ENCODE peak calls at places on chromosomes 12 and 14, in seven cellular contexts. One of them, this sample, is unnamed.
A peak's percentile ranks its signal among the peaks of the same experiment; 100 is the strongest.

GRCh38 chr12:30019386-30020140 is 235.8 kb upstream of the TMTC1 start:
- DNase-seq in body of pancreas: no peak
- DNase-seq in AG10803: no peak
- DNase-seq in Daoy: no peak
- DNase-seq in D341Med: no peak
- DNase-seq in iPS DF 6.9: no peak
- DNase-seq in AG04450: no peak
- DNase-seq in this sample: no peak

GRCh38 chr12:43903686-43904085 is 67.8 kb downstream of the TMEM117 start:
- DNase-seq in D341Med: no peak
- DNase-seq in AG10803: no peak
- DNase-seq in iPS DF 6.9: no peak
- DNase-seq in Daoy: no peak
- DNase-seq in body of pancreas: no peak
- DNase-seq in AG04450: no peak
- DNase-seq in this sample: no peak

GRCh38 chr12:115771065-115771464 is 506.4 kb downstream of the MED13L start:
- DNase-seq in body of pancreas: no peak
- DNase-seq in AG10803: peak; percentile 6
- DNase-seq in D341Med: no peak
- DNase-seq in Daoy: peak; percentile 11
- DNase-seq in AG04450: no peak
- DNase-seq in iPS DF 6.9: no peak
- DNase-seq in this sample: peak; percentile 45

GRCh38 chr12:93461503-93461902 is 5.8 kb upstream of the MRPL42 start:
- DNase-seq in Daoy: peak; percentile 51
- DNase-seq in iPS DF 6.9: no peak
- DNase-seq in D341Med: no peak
- DNase-seq in AG10803: no peak
- DNase-seq in AG04450: no peak
- DNase-seq in body of pancreas: no peak
- DNase-seq in this sample: no peak

GRCh38 chr12:26318661-26319068 is 123.3 kb downstream of the SSPN start:
- DNase-seq in body of pancreas: peak; percentile 29
- DNase-seq in AG10803: peak; percentile 45
- DNase-seq in AG04450: peak; percentile 74
- DNase-seq in D341Med: no peak
- DNase-seq in iPS DF 6.9: no peak
- DNase-seq in Daoy: peak; percentile 86
- DNase-seq in this sample: peak; percentile 60

GRCh38 chr12:121789800-121790748 is 3.4 kb downstream of the RHOF start:
- DNase-seq in Daoy: peak; percentile 86
- DNase-seq in AG04450: no peak
- DNase-seq in D341Med: no peak
- DNase-seq in AG10803: no peak
- DNase-seq in body of pancreas: peak; percentile 45
- DNase-seq in iPS DF 6.9: no peak
- DNase-seq in this sample: no peak

GRCh38 chr12:116123511-116124258 is 153.8 kb downstream of the MED13L start:
- DNase-seq in body of pancreas: no peak
- DNase-seq in AG10803: peak; percentile 65
- DNase-seq in D341Med: peak; percentile 57
- DNase-seq in iPS DF 6.9: no peak
- DNase-seq in AG04450: no peak
- DNase-seq in Daoy: peak; percentile 70
- DNase-seq in this sample: peak; percentile 23

GRCh38 chr14:80108430-80108829 is 102.9 kb downstream of the DIO2 start:
- DNase-seq in D341Med: no peak
- DNase-seq in AG10803: no peak
- DNase-seq in AG04450: no peak
- DNase-seq in iPS DF 6.9: no peak
- DNase-seq in Daoy: no peak
- DNase-seq in body of pancreas: no peak
- DNase-seq in this sample: no peak

GRCh38 chr14:23577004-23577681 is 1.4 kb downstream of the JPH4 start:
- DNase-seq in body of pancreas: peak; percentile 41
- DNase-seq in AG10803: no peak
- DNase-seq in Daoy: peak; percentile 45
- DNase-seq in AG04450: no peak
- DNase-seq in D341Med: peak; percentile 42
- DNase-seq in iPS DF 6.9: no peak
- DNase-seq in this sample: no peak

GRCh38 chr14:58882577-58883018 is 244.8 kb downstream of the DACT1 start:
- DNase-seq in iPS DF 6.9: no peak
- DNase-seq in Daoy: peak; percentile 77
- DNase-seq in D341Med: peak; percentile 42
- DNase-seq in AG04450: no peak
- DNase-seq in body of pancreas: no peak
- DNase-seq in AG10803: peak; percentile 97
- DNase-seq in this sample: peak; percentile 33

GRCh38 chr14:69712637-69713088 is 54.3 kb upstream of the SRSF5 start:
- DNase-seq in iPS DF 6.9: no peak
- DNase-seq in body of pancreas: peak; percentile 69
- DNase-seq in AG10803: no peak
- DNase-seq in Daoy: no peak
- DNase-seq in D341Med: no peak
- DNase-seq in AG04450: no peak
- DNase-seq in this sample: no peak

GRCh38 chr12:10716704-10717315 is 6.3 kb downstream of the YBX3 start:
- DNase-seq in Daoy: peak; percentile 80
- DNase-seq in iPS DF 6.9: no peak
- DNase-seq in AG04450: peak; percentile 62
- DNase-seq in body of pancreas: peak; percentile 78
- DNase-seq in D341Med: peak; percentile 45
- DNase-seq in AG10803: peak; percentile 87
- DNase-seq in this sample: peak; percentile 84

GRCh38 chr12:79935624-79936040 is 735 bp upstream of the PPP1R12A start:
- DNase-seq in iPS DF 6.9: no peak
- DNase-seq in AG10803: peak; percentile 26
- DNase-seq in AG04450: no peak
- DNase-seq in Daoy: no peak
- DNase-seq in body of pancreas: no peak
- DNase-seq in D341Med: no peak
- DNase-seq in this sample: peak; percentile 16

GRCh38 chr14:104885973-104886689 is 21.1 kb downstream of the CEP170B start:
- DNase-seq in iPS DF 6.9: no peak
- DNase-seq in AG10803: no peak
- DNase-seq in D341Med: no peak
- DNase-seq in body of pancreas: peak; percentile 11
- DNase-seq in AG04450: no peak
- DNase-seq in Daoy: no peak
- DNase-seq in this sample: no peak

GRCh38 chr14:55272415-55272786 is 1.2 kb downstream of the FBXO34 start:
- DNase-seq in D341Med: no peak
- DNase-seq in Daoy: no peak
- DNase-seq in AG10803: no peak
- DNase-seq in iPS DF 6.9: no peak
- DNase-seq in body of pancreas: no peak
- DNase-seq in AG04450: no peak
- DNase-seq in this sample: no peak

GRCh38 chr14:59133202-59133601 is 55.3 kb upstream of the DAAM1 start:
- DNase-seq in body of pancreas: no peak
- DNase-seq in D341Med: no peak
- DNase-seq in Daoy: no peak
- DNase-seq in iPS DF 6.9: no peak
- DNase-seq in AG04450: no peak
- DNase-seq in AG10803: no peak
- DNase-seq in this sample: no peak

GRCh38 chr12:11067514-11067913 is 5.4 kb upstream of the TAS2R46 start:
- DNase-seq in D341Med: no peak
- DNase-seq in AG10803: peak; percentile 39
- DNase-seq in iPS DF 6.9: no peak
- DNase-seq in AG04450: no peak
- DNase-seq in Daoy: no peak
- DNase-seq in body of pancreas: peak; percentile 13
- DNase-seq in this sample: no peak

GRCh38 chr12:47438175-47438574 is 267.7 kb downstream of the RPAP3 start:
- DNase-seq in AG04450: no peak
- DNase-seq in D341Med: no peak
- DNase-seq in iPS DF 6.9: no peak
- DNase-seq in body of pancreas: no peak
- DNase-seq in Daoy: no peak
- DNase-seq in AG10803: no peak
- DNase-seq in this sample: no peak

GRCh38 chr12:12922191-12922616 is 29.8 kb downstream of the GPRC5D start:
- DNase-seq in iPS DF 6.9: no peak
- DNase-seq in D341Med: no peak
- DNase-seq in AG04450: no peak
- DNase-seq in body of pancreas: no peak
- DNase-seq in Daoy: no peak
- DNase-seq in AG10803: peak; percentile 48
- DNase-seq in this sample: peak; percentile 33

GRCh38 chr14:73264896-73265720 is 27.8 kb downstream of the PAPLN start:
- DNase-seq in AG04450: no peak
- DNase-seq in iPS DF 6.9: no peak
- DNase-seq in D341Med: peak; percentile 29
- DNase-seq in body of pancreas: no peak
- DNase-seq in AG10803: no peak
- DNase-seq in Daoy: no peak
- DNase-seq in this sample: no peak

GRCh38 chr12:88518863-88519403 is 61.3 kb downstream of the KITLG start:
- DNase-seq in Daoy: no peak
- DNase-seq in body of pancreas: no peak
- DNase-seq in iPS DF 6.9: no peak
- DNase-seq in AG10803: peak; percentile 26
- DNase-seq in D341Med: no peak
- DNase-seq in AG04450: no peak
- DNase-seq in this sample: no peak

GRCh38 chr14:33357225-33358010 is 418.7 kb downstream of the NPAS3 start:
- DNase-seq in D341Med: no peak
- DNase-seq in body of pancreas: peak; percentile 39
- DNase-seq in AG04450: no peak
- DNase-seq in Daoy: no peak
- DNase-seq in AG10803: no peak
- DNase-seq in iPS DF 6.9: no peak
- DNase-seq in this sample: no peak

GRCh38 chr14:82872494-82872893 is 1338.8 kb upstream of the SEL1L start:
- DNase-seq in AG04450: no peak
- DNase-seq in body of pancreas: peak; percentile 12
- DNase-seq in AG10803: no peak
- DNase-seq in iPS DF 6.9: no peak
- DNase-seq in Daoy: no peak
- DNase-seq in D341Med: no peak
- DNase-seq in this sample: no peak

This sample was measured in HFFc6.